ENCODE peak calls at places on chromosomes 4 and X, in nine cellular contexts. One of them, this sample, is unnamed.

GRCh38 chr4:71186566-71187398 is 152.0 kb upstream of the SLC4A4 start:
- DNase-seq in cardiac fibroblast: peak; percentile 47
- DNase-seq in H9: peak; percentile 63
- DNase-seq in stomach: peak; percentile 71
- DNase-seq in endothelial cell: peak; percentile 60
- DNase-seq in lung: peak; percentile 56
- DNase-seq in upper lobe of left lung: peak; percentile 71
- DNase-seq in RWPE1: peak; percentile 9
- DNase-seq in mucosa of descending colon: peak; percentile 79
- DNase-seq in this sample: peak; percentile 73

GRCh38 chr4:25308266-25308665 is 4.3 kb upstream of the ZCCHC4 start:
- DNase-seq in cardiac fibroblast: peak; percentile 12
- DNase-seq in stomach: no peak
- DNase-seq in mucosa of descending colon: no peak
- DNase-seq in RWPE1: no peak
- DNase-seq in H9: no peak
- DNase-seq in endothelial cell: no peak
- DNase-seq in upper lobe of left lung: no peak
- DNase-seq in lung: no peak
- DNase-seq in this sample: no peak

GRCh38 chr4:125703443-125703842 is 388.7 kb downstream of the FAT4 start:
- DNase-seq in RWPE1: no peak
- DNase-seq in endothelial cell: no peak
- DNase-seq in stomach: no peak
- DNase-seq in lung: no peak
- DNase-seq in H9: no peak
- DNase-seq in mucosa of descending colon: no peak
- DNase-seq in cardiac fibroblast: peak; percentile 64
- DNase-seq in upper lobe of left lung: no peak
- DNase-seq in this sample: no peak

GRCh38 chr4:157994863-157995262 is 178.0 kb downstream of the GASK1B start:
- DNase-seq in H9: no peak
- DNase-seq in RWPE1: no peak
- DNase-seq in cardiac fibroblast: peak; percentile 44
- DNase-seq in lung: no peak
- DNase-seq in mucosa of descending colon: no peak
- DNase-seq in stomach: no peak
- DNase-seq in upper lobe of left lung: no peak
- DNase-seq in endothelial cell: no peak
- DNase-seq in this sample: no peak

GRCh38 chr4:5954056-5954760 is 61.3 kb upstream of the CRMP1 start:
- DNase-seq in stomach: no peak
- DNase-seq in mucosa of descending colon: no peak
- DNase-seq in cardiac fibroblast: no peak
- DNase-seq in endothelial cell: no peak
- DNase-seq in upper lobe of left lung: no peak
- DNase-seq in lung: no peak
- DNase-seq in H9: peak; percentile 23
- DNase-seq in RWPE1: no peak
- DNase-seq in this sample: no peak

GRCh38 chr4:144514736-144515135 is 131.2 kb upstream of the HHIP start:
- DNase-seq in H9: no peak
- DNase-seq in stomach: no peak
- DNase-seq in RWPE1: no peak
- DNase-seq in upper lobe of left lung: no peak
- DNase-seq in endothelial cell: no peak
- DNase-seq in lung: no peak
- DNase-seq in cardiac fibroblast: no peak
- DNase-seq in mucosa of descending colon: no peak
- DNase-seq in this sample: no peak

GRCh38 chrX:133053854-133054565 is 42.9 kb downstream of the USP26 start:
- DNase-seq in RWPE1: peak; percentile 16
- DNase-seq in lung: no peak
- DNase-seq in mucosa of descending colon: no peak
- DNase-seq in stomach: no peak
- DNase-seq in H9: no peak
- DNase-seq in upper lobe of left lung: no peak
- DNase-seq in endothelial cell: no peak
- DNase-seq in cardiac fibroblast: no peak
- DNase-seq in this sample: no peak

GRCh38 chrX:71366674-71367256 is 608 bp downstream of the TAF1 start:
- DNase-seq in stomach: no peak
- DNase-seq in RWPE1: no peak
- DNase-seq in mucosa of descending colon: peak; percentile 56
- DNase-seq in cardiac fibroblast: peak; percentile 25
- DNase-seq in upper lobe of left lung: peak; percentile 24
- DNase-seq in endothelial cell: peak; percentile 21
- DNase-seq in lung: peak; percentile 28
- DNase-seq in H9: no peak
- DNase-seq in this sample: peak; percentile 27

GRCh38 chrX:37763400-37763799 is 16.5 kb upstream of the CYBB start:
- DNase-seq in stomach: no peak
- DNase-seq in lung: no peak
- DNase-seq in cardiac fibroblast: no peak
- DNase-seq in endothelial cell: no peak
- DNase-seq in mucosa of descending colon: no peak
- DNase-seq in RWPE1: no peak
- DNase-seq in upper lobe of left lung: no peak
- DNase-seq in H9: no peak
- DNase-seq in this sample: no peak

GRCh38 chrX:110286126-110286525 is 31.8 kb downstream of the AMMECR1 start:
- DNase-seq in mucosa of descending colon: no peak
- DNase-seq in stomach: no peak
- DNase-seq in H9: no peak
- DNase-seq in lung: no peak
- DNase-seq in RWPE1: peak; percentile 65
- DNase-seq in endothelial cell: no peak
- DNase-seq in cardiac fibroblast: peak; percentile 91
- DNase-seq in upper lobe of left lung: no peak
- DNase-seq in this sample: no peak

GRCh38 chr4:54496412-54496811 is 161.3 kb upstream of the KIT start:
- DNase-seq in cardiac fibroblast: no peak
- DNase-seq in lung: no peak
- DNase-seq in H9: no peak
- DNase-seq in stomach: no peak
- DNase-seq in mucosa of descending colon: no peak
- DNase-seq in endothelial cell: no peak
- DNase-seq in upper lobe of left lung: no peak
- DNase-seq in RWPE1: no peak
- DNase-seq in this sample: no peak

GRCh38 chr4:110091426-110091825 is 107.0 kb downstream of the ELOVL6 start:
- DNase-seq in mucosa of descending colon: no peak
- DNase-seq in cardiac fibroblast: peak; percentile 91
- DNase-seq in RWPE1: peak; percentile 83
- DNase-seq in stomach: no peak
- DNase-seq in upper lobe of left lung: no peak
- DNase-seq in endothelial cell: no peak
- DNase-seq in H9: no peak
- DNase-seq in lung: no peak
- DNase-seq in this sample: no peak

GRCh38 chr4:139279723-139280620 is at the start of gene MGARP:
- DNase-seq in cardiac fibroblast: no peak
- DNase-seq in lung: no peak
- DNase-seq in mucosa of descending colon: no peak
- DNase-seq in upper lobe of left lung: no peak
- DNase-seq in H9: peak; percentile 89
- DNase-seq in endothelial cell: peak; percentile 40
- DNase-seq in stomach: no peak
- DNase-seq in RWPE1: no peak
- DNase-seq in this sample: peak; percentile 69

GRCh38 chrX:103175944-103176753 is 38.8 kb upstream of the BEX4 start:
- DNase-seq in RWPE1: peak; percentile 28
- DNase-seq in upper lobe of left lung: peak; percentile 40
- DNase-seq in H9: peak; percentile 46
- DNase-seq in stomach: peak; percentile 72
- DNase-seq in cardiac fibroblast: peak; percentile 57
- DNase-seq in mucosa of descending colon: no peak
- DNase-seq in lung: peak; percentile 51
- DNase-seq in endothelial cell: peak; percentile 59
- DNase-seq in this sample: peak; percentile 73

GRCh38 chr4:46404961-46405360 is 15.0 kb upstream of the GABRA2 start:
- DNase-seq in mucosa of descending colon: peak; percentile 70
- DNase-seq in endothelial cell: no peak
- DNase-seq in cardiac fibroblast: no peak
- DNase-seq in lung: no peak
- DNase-seq in H9: peak; percentile 81
- DNase-seq in RWPE1: no peak
- DNase-seq in upper lobe of left lung: peak; percentile 24
- DNase-seq in stomach: no peak
- DNase-seq in this sample: peak; percentile 37

DNA sequence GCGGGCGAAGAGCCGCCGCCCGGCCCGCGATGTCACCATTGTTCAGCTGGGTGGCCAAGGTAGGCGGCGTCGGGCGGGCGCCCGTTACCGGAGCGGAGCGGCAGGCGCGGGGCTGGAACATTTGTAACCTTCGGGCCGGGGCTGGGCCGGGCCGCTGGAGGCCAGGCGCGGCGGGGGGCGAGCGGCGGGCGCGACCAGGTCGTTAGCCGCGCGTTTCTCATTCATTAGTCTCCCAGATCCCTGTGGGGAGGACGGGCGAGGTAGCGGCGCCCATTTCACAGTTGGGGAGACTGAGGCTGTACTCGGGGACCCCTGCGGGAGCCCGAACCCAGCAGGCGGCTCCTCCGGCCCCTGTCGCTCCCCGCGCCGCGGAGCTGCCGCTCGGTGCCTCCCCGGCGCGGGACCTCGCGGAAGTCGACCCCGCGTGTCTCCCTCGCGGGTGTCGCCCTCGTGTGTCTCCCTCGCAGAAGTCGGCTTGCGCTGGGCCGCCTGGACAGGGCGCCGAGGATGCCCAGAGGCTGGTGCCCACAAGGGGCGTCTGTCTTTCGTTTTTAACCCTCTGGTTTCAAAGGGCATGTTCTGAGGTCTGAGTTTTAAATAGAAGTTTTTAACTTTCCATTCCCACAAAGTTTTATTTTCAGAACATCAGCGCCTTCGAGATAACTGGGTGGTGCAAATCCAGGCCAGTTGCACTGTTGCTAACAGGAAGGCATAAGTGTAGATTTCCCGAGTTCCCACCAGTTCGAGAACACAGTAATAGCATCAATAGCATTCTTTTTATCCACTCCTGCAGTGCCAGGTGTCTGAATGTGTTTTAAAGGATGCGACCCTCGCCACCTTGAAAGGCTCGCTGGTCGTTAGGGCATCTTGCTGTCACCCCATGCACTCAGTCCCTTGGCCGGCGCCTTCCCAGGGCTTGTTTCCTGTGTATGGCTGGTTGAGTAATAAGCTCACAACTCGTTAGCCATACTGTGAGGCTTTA is 17.6 kb downstream of the PTTG2 start:
- DNase-seq in cardiac fibroblast: peak; percentile 72
- DNase-seq in H9: no peak
- DNase-seq in endothelial cell: peak; percentile 62
- DNase-seq in RWPE1: peak; percentile 33
- DNase-seq in upper lobe of left lung: peak; percentile 85
- DNase-seq in stomach: peak; percentile 74
- DNase-seq in lung: peak; percentile 71
- DNase-seq in mucosa of descending colon: peak; percentile 89
- DNase-seq in this sample: peak; percentile 49
- TF ChIP-seq CTCF in cardiac fibroblast: peak; percentile 63
- TF ChIP-seq CTCF in H9: peak; percentile 63
- TF ChIP-seq CTCF in endothelial cell: peak; percentile 30
- TF ChIP-seq CTCF in RWPE1: peak; percentile 83
- TF ChIP-seq CTCF in upper lobe of left lung: peak; percentile 64
- TF ChIP-seq CTCF in stomach: peak; percentile 62
- TF ChIP-seq CTCF in lung: peak; percentile 67
- TF ChIP-seq CTCF in mucosa of descending colon: peak; percentile 73
- TF ChIP-seq CTCF in this sample: peak; percentile 39

GRCh38 chr4:168028568-168028967 is 63.8 kb upstream of the ANXA10 start:
- DNase-seq in upper lobe of left lung: no peak
- DNase-seq in endothelial cell: no peak
- DNase-seq in lung: no peak
- DNase-seq in RWPE1: no peak
- DNase-seq in mucosa of descending colon: no peak
- DNase-seq in H9: no peak
- DNase-seq in cardiac fibroblast: peak; percentile 45
- DNase-seq in stomach: peak; percentile 51
- DNase-seq in this sample: no peak
- TF ChIP-seq CTCF in upper lobe of left lung: no peak
- TF ChIP-seq CTCF in endothelial cell: no peak
- TF ChIP-seq CTCF in lung: no peak
- TF ChIP-seq CTCF in RWPE1: no peak
- TF ChIP-seq CTCF in mucosa of descending colon: no peak
- TF ChIP-seq CTCF in H9: no peak
- TF ChIP-seq CTCF in cardiac fibroblast: peak; percentile 15
- TF ChIP-seq CTCF in stomach: peak; percentile 32
- TF ChIP-seq CTCF in this sample: no peak

GRCh38 chrX:150018931-150019331 is 80.6 kb upstream of the EOLA2 start:
- DNase-seq in H9: no peak
- DNase-seq in lung: no peak
- DNase-seq in cardiac fibroblast: peak; percentile 3
- DNase-seq in endothelial cell: no peak
- DNase-seq in RWPE1: no peak
- DNase-seq in mucosa of descending colon: no peak
- DNase-seq in upper lobe of left lung: no peak
- DNase-seq in stomach: no peak
- DNase-seq in this sample: no peak
- TF ChIP-seq CTCF in H9: no peak
- TF ChIP-seq CTCF in lung: no peak
- TF ChIP-seq CTCF in cardiac fibroblast: no peak
- TF ChIP-seq CTCF in endothelial cell: no peak
- TF ChIP-seq CTCF in RWPE1: no peak
- TF ChIP-seq CTCF in mucosa of descending colon: no peak
- TF ChIP-seq CTCF in upper lobe of left lung: no peak
- TF ChIP-seq CTCF in stomach: no peak
- TF ChIP-seq CTCF in this sample: no peak

GRCh38 chrX:55490974-55491373 is 1.3 kb upstream of the USP51 start:
- DNase-seq in RWPE1: no peak
- DNase-seq in lung: no peak
- DNase-seq in upper lobe of left lung: no peak
- DNase-seq in mucosa of descending colon: no peak
- DNase-seq in endothelial cell: no peak
- DNase-seq in cardiac fibroblast: no peak
- DNase-seq in H9: no peak
- DNase-seq in stomach: no peak
- DNase-seq in this sample: no peak

GRCh38 chrX:55490121-55490520 is 473 bp upstream of the USP51 start:
- DNase-seq in mucosa of descending colon: no peak
- DNase-seq in RWPE1: no peak
- DNase-seq in endothelial cell: no peak
- DNase-seq in upper lobe of left lung: no peak
- DNase-seq in H9: no peak
- DNase-seq in cardiac fibroblast: no peak
- DNase-seq in stomach: no peak
- DNase-seq in lung: no peak
- DNase-seq in this sample: no peak

GRCh38 chrX:55488268-55488558 is 1.4 kb downstream of the USP51 start:
- DNase-seq in mucosa of descending colon: no peak
- DNase-seq in endothelial cell: no peak
- DNase-seq in lung: no peak
- DNase-seq in cardiac fibroblast: no peak
- DNase-seq in RWPE1: no peak
- DNase-seq in upper lobe of left lung: no peak
- DNase-seq in stomach: no peak
- DNase-seq in H9: no peak
- DNase-seq in this sample: no peak

GRCh38 chrX:55488559-55489314 is 911 bp downstream of the USP51 start:
- DNase-seq in upper lobe of left lung: peak; percentile 56
- DNase-seq in H9: peak; percentile 70
- DNase-seq in lung: peak; percentile 47
- DNase-seq in RWPE1: peak; percentile 5
- DNase-seq in mucosa of descending colon: peak; percentile 70
- DNase-seq in cardiac fibroblast: peak; percentile 60
- DNase-seq in endothelial cell: peak; percentile 35
- DNase-seq in stomach: peak; percentile 62
- DNase-seq in this sample: peak; percentile 67

GRCh38 chrX:55489315-55490009 is at the start of gene USP51:
- DNase-seq in RWPE1: no peak
- DNase-seq in stomach: peak; percentile 42
- DNase-seq in mucosa of descending colon: peak; percentile 57
- DNase-seq in upper lobe of left lung: peak; percentile 66
- DNase-seq in cardiac fibroblast: peak; percentile 8
- DNase-seq in H9: peak; percentile 77
- DNase-seq in lung: peak; percentile 33
- DNase-seq in endothelial cell: peak; percentile 40
- DNase-seq in this sample: peak; percentile 51
- TF ChIP-seq CTCF in RWPE1: peak; percentile 10
- TF ChIP-seq CTCF in stomach: no peak
- TF ChIP-seq CTCF in mucosa of descending colon: no peak
- TF ChIP-seq CTCF in upper lobe of left lung: no peak
- TF ChIP-seq CTCF in cardiac fibroblast: no peak
- TF ChIP-seq CTCF in H9: no peak
- TF ChIP-seq CTCF in lung: no peak
- TF ChIP-seq CTCF in endothelial cell: no peak
- TF ChIP-seq CTCF in this sample: no peak

This sample was measured in nephron progenitor cell.